ENCODE peak calls at places on chromosomes 6 and 20, in nine cellular contexts. U, G, C, N, F, D, E, A and M are unnamed samples.

GRCh38 chr6:151494235-151494950 is 576 bp downstream of the CCDC170 start:
- DNase-seq in C (peak), N (peak), E (peak), U (peak), D (no peak), A (peak), F (peak), G (peak), M (no peak)

GRCh38 chr6:109420751-109421150 is 19.7 kb downstream of the PPIL6 start:
- DNase-seq in D (no peak), E (no peak), F (no peak), A (peak), C (no peak), U (no peak), G (no peak), N (no peak), M (no peak)

GRCh38 chr20:34385464-34385863 is 22.4 kb downstream of the ITCH start:
- DNase-seq in F (no peak), D (no peak), A (no peak), U (no peak), N (no peak), E (no peak), C (no peak), G (no peak), M (no peak)

GRCh38 chr20:63860325-63861051 is 810 bp upstream of the ABHD16B start:
- DNase-seq in C (no peak), D (no peak), U (no peak), A (no peak), F (peak), N (no peak), E (peak), G (no peak), M (no peak)

GRCh38 chr6:14452567-14453527 is 335.3 kb downstream of the CD83 start:
- DNase-seq in D (peak), A (no peak), C (no peak), U (no peak), F (no peak), E (no peak), G (no peak), N (no peak), M (no peak)

GRCh38 chr6:81844686-81845085 is 92.2 kb upstream of the TENT5A start:
- DNase-seq in G (no peak), E (no peak), F (no peak), N (no peak), U (no peak), D (no peak), C (no peak), A (no peak), M (peak)

GRCh38 chr6:39829331-39829730 is 37.2 kb downstream of the DAAM2 start:
- DNase-seq in C (no peak), U (no peak), E (no peak), N (no peak), G (no peak), A (no peak), D (no peak), F (no peak), M (no peak)

GRCh38 chr20:62812907-62813200 is 4.0 kb upstream of the COL9A3 start:
- DNase-seq in A (no peak), C (no peak), U (no peak), N (no peak), G (no peak), F (no peak), D (no peak), E (no peak), M (no peak)

GRCh38 chr6:305371-306206 is 13.3 kb downstream of the DUSP22 start:
- DNase-seq in D (no peak), U (no peak), G (no peak), A (peak), C (no peak), F (no peak), N (no peak), E (no peak), M (no peak)

GRCh38 chr6:16559091-16559490 is 202.2 kb downstream of the ATXN1 start:
- DNase-seq in N (no peak), D (no peak), C (no peak), F (no peak), A (no peak), U (no peak), E (no peak), G (no peak), M (peak)

GRCh38 chr6:134175532-134176282 is 123.3 kb upstream of the SLC2A12 start:
- DNase-seq in D (no peak), N (peak), G (peak), C (peak), A (peak), F (peak), U (peak), E (peak), M (peak)

GRCh38 chr6:137351890-137352289 is 132.7 kb upstream of the IFNGR1 start:
- DNase-seq in C (no peak), D (no peak), E (no peak), F (no peak), U (no peak), A (no peak), N (no peak), G (peak), M (no peak)

GRCh38 chr6:80638222-80639055 is 532.0 kb downstream of the BCKDHB start:
- DNase-seq in E (peak), N (no peak), C (peak), A (peak), U (peak), F (peak), D (no peak), G (peak), M (peak)

GRCh38 chr6:99024089-99024488 is 76.3 kb upstream of the FBXL4 start:
- DNase-seq in A (no peak), N (no peak), E (no peak), F (no peak), D (no peak), C (no peak), U (no peak), G (no peak), M (no peak)

GRCh38 chr20:59308493-59309201 is 8.2 kb downstream of the EDN3 start:
- DNase-seq in U (no peak), E (no peak), G (no peak), N (no peak), C (no peak), F (no peak), D (no peak), A (no peak), M (no peak)

GRCh38 chr20:11204926-11205768 is 531.3 kb upstream of the JAG1 start:
- DNase-seq in C (peak), D (peak), A (peak), F (peak), U (peak), N (peak), G (peak), E (peak), M (peak)

GRCh38 chr6:38239719-38240451 is 399.8 kb downstream of the BTBD9 start:
- DNase-seq in C (no peak), U (no peak), F (no peak), D (no peak), N (no peak), A (peak), G (no peak), E (no peak), M (no peak)

GRCh38 chr20:44247676-44248419 is 740 bp downstream of the GDAP1L1 start:
- DNase-seq in C (peak), U (no peak), F (no peak), D (no peak), G (peak), E (no peak), A (peak), N (peak), M (peak)

GRCh38 chr20:58906894-58907293 is 54.4 kb downstream of the GNAS start:
- DNase-seq in G (no peak), C (no peak), F (no peak), A (peak), N (no peak), D (peak), U (no peak), E (no peak), M (peak)

GRCh38 chr6:42618686-42619085 is 54.9 kb downstream of the UBR2 start:
- DNase-seq in A (peak), E (no peak), C (no peak), N (no peak), G (no peak), F (no peak), D (no peak), U (no peak), M (no peak)

GRCh38 chr6:134057478-134057877 is 5.1 kb upstream of the SLC2A12 start:
- DNase-seq in N (no peak), U (no peak), G (no peak), D (no peak), E (no peak), C (no peak), A (peak), F (no peak), M (no peak)

GRCh38 chr20:62522748-62523396 is 47.1 kb upstream of the GATA5 start:
- DNase-seq in U (no peak), A (no peak), F (no peak), E (no peak), C (peak), N (no peak), D (no peak), G (no peak), M (no peak)

DNA sequence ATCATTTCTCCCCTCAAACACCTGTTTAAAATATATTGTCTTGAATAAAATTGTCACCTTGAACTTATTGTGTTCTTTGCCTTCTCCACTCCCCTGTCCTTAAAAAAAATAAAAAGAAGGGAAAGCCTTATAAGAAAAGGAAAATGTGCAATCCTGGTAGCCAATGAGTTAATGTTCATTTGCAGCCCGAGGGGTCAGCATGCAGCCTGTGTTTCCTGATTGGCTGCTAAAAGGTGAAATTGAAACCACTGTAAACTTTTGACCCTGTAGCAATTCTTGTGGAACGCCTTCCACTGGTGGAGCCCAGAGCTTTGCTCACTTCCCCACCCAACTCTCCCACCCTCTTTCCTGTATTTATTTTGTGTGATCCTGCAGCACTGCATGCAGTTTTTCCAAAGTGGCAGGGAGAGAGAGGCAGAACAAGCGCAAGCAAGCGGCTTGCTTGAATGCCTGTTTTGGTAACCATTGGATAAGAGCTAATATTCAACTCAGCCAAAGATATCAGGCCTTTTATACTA is 74.9 kb downstream of the NCOA3 start:
- DNase-seq in C (peak), U (peak), E (peak), G (peak), D (peak), N (peak), F (peak), A (peak), M (peak)
- H3K4me3 ChIP-seq in C (no peak), U (no peak), E (peak), G (peak), D (no peak), N (no peak), F (peak), A (no peak), M (peak)

DNA sequence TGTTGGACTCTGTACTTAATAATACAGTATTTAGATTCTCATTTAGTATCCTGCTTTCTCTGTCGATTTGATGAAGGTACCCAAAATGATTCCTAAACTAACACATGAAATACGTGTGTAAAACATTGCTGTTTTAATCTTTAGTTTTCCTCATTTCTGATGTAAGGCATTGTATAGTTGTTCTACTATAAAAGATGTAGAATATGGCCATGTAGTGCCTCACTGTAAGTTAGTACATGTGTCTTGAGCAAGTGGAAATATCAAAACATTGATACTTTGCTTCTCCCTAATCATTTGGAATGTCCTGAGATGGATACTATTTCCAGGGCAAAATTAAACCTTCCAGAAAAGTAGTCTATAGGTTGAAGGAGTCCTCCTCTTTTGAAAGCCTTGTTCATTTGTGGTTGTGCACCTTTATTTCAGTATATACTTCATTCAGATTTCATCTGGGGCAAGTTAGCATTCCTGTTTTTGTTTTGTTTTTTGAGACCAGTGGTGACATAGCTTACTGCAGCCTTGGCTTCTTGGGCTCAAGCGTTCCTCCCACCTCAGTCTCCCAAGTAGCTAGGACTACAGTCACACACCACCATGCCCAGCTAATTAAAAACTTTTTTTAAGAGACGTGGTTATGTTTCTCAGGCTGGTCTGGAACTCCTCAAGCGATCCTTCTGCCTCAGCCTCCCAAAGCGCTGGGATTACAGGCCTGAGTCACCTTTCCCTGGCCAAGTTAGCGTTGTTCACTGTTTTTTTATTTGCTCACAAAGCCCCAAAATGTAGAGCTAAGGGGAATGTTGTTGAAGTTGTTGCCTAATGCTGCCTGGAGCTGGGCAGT is 11.6 kb downstream of the SRSF3 start:
- DNase-seq in N (no peak), C (no peak), D (no peak), A (no peak), E (no peak), U (no peak), F (no peak), G (no peak), M (no peak)
- TF ChIP-seq CTCF in N (no peak), C (peak), D (no peak), A (peak), E (no peak), U (no peak), F (no peak), G (no peak), M (peak)

GRCh38 chr6:169253745-169254238 is at the start of gene THBS2:
- DNase-seq in F (no peak), E (no peak), C (no peak), N (no peak), D (no peak), G (no peak), U (peak), A (peak), M (peak)

GRCh38 chr6:169253341-169253740 is 305 bp downstream of the THBS2 start:
- DNase-seq in F (no peak), E (no peak), A (no peak), U (no peak), N (no peak), G (no peak), C (no peak), D (no peak), M (peak)

GRCh38 chr6:169251822-169252804 is 1.5 kb downstream of the THBS2 start:
- DNase-seq in A (no peak), N (no peak), C (no peak), G (no peak), F (no peak), D (no peak), U (no peak), E (no peak), M (no peak)

GRCh38 chr6:169251371-169251802 is 2.3 kb downstream of the THBS2 start:
- DNase-seq in A (no peak), G (no peak), C (no peak), D (no peak), N (no peak), F (no peak), E (no peak), U (no peak), M (no peak)

GRCh38 chr6:169252805-169253189 is 849 bp downstream of the THBS2 start:
- DNase-seq in G (no peak), U (no peak), N (no peak), D (no peak), E (no peak), F (peak), A (no peak), C (no peak), M (peak)
- H3K4me3 ChIP-seq in G (no peak), U (peak), N (peak), D (no peak), E (peak), F (peak), A (no peak), C (peak), M (peak)

GRCh38 chr20:31788578-31788977 is 30.6 kb upstream of the MYLK2 start:
- DNase-seq in A (no peak), U (no peak), C (no peak), E (no peak), G (no peak), N (peak), F (no peak), D (no peak), M (no peak)
- TF ChIP-seq CTCF in A (no peak), U (no peak), C (peak), E (no peak), G (peak), N (no peak), F (no peak), D (peak), M (peak)

GRCh38 chr6:33585403-33586107 is 5.5 kb upstream of the BAK1 start:
- DNase-seq in C (peak), N (peak), G (peak), D (no peak), E (peak), U (peak), F (peak), A (peak), M (peak)
- H3K4me3 ChIP-seq in C (no peak), N (no peak), G (no peak), D (no peak), E (no peak), U (peak), F (no peak), A (no peak), M (no peak)

GRCh38 chr20:1881240-1881835 is 13.9 kb upstream of the SIRPA start:
- DNase-seq in F (no peak), U (no peak), A (no peak), E (peak), G (no peak), C (no peak), N (no peak), D (no peak), M (no peak)
- TF ChIP-seq CTCF in F (no peak), U (no peak), A (no peak), E (peak), G (no peak), C (no peak), N (no peak), D (no peak), M (no peak)

GRCh38 chr6:143901885-143902708 is 37.8 kb downstream of the ZC2HC1B start:
- DNase-seq in A (no peak), D (no peak), C (no peak), F (no peak), E (no peak), N (peak), U (peak), G (no peak), M (peak)
- H3K4me3 ChIP-seq in A (no peak), D (no peak), C (no peak), F (no peak), E (no peak), N (no peak), U (no peak), G (no peak), M (no peak)

DNA sequence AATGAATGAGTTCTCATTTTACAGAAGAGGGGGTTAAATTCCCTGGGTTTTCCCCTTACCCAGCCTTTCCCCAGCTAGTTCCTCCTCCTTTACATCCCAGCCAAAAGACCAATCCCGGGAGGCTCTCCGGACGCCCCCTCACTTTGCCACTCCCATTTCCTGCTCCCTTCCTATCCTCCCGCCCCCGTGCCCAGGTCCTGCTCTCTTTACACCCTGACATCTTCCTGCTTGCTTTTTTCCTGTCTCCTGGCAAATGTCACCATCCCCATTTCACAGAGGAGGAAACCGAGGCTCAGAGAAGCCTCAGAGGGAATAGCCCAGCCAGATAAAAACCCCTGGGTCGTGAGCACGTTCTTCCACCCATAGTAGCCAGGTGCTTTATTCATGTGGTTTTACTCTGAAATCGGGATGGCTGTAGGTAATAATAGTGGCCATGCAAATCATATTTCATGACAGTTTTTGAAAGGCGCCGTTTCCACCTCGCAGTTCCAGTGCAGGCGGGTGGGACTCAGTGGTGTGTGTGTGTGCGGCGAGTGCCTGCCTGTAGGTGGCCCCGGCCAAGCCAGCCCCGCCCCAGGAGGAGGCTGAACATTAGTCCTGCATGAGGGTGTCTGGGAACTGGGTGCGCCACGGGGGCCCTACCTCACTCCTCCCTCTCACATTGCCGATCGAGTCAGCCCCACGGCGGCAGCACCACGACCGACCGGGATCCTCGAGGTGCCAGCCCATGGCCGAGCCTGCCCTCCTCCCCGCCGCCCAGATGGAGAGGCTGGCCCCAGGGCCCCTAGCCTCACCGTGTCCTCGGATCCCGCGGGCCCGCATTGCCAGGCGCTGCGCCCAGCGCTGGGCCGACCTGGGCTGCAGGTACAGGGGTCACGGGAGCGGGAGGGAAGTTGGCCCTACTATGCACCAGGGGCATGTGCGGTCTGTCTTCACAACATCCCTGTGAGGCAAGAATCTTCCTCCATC is at the start of gene ARHGAP40:
- DNase-seq in G (peak), U (no peak), D (no peak), F (peak), N (no peak), A (peak), C (peak), E (no peak), M (no peak)
- TF ChIP-seq CTCF in G (peak), U (no peak), D (no peak), F (no peak), N (no peak), A (peak), C (peak), E (no peak), M (peak)

GRCh38 chr20:31972481-31973386 is 4.8 kb downstream of the XKR7 start:
- DNase-seq in C (no peak), N (no peak), U (no peak), F (no peak), A (no peak), E (no peak), D (no peak), G (no peak), M (no peak)

GRCh38 chr20:31962741-31963140 is 5.2 kb upstream of the XKR7 start:
- DNase-seq in U (no peak), N (no peak), D (no peak), C (peak), G (no peak), F (no peak), A (no peak), E (no peak), M (no peak)

GRCh38 chr20:31966991-31967655 is 828 bp upstream of the XKR7 start:
- DNase-seq in A (no peak), G (no peak), E (no peak), D (no peak), U (no peak), N (no peak), F (no peak), C (peak), M (no peak)

GRCh38 chr20:31968299-31969126 is 562 bp downstream of the XKR7 start:
- DNase-seq in U (peak), C (peak), A (peak), F (peak), G (peak), N (peak), E (peak), D (no peak), M (peak)

DNA sequence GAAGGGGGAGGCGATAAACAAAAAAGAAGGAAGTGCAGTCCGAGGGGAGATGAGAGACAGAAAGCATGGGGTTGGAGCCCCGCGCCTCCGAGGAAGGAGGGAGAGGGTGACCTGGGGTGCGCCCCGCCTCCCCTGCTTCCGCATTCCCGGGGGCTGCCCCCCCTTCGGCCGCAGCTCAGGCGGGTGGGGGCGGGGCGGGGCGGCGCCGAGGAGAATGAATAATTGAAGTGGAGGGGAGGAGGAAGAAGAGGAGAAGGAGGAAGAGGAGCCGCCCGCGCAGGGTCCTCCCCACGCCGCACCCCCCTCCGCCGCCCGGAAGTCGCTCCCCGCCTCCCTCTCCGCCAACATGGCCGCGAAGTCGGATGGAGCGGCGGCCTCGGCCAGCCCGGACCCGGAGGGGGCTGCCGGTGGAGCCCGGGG is at the start of gene XKR7:
- DNase-seq in U (no peak), C (peak), D (no peak), G (no peak), F (peak), A (no peak), E (no peak), N (no peak), M (no peak)
- H3K4me3 ChIP-seq in U (no peak), C (peak), D (no peak), G (no peak), F (peak), A (no peak), E (no peak), N (peak), M (no peak)

GRCh38 chr6:159862103-159862502 is 28.7 kb upstream of the MAS1 start:
- DNase-seq in D (no peak), F (no peak), C (no peak), A (no peak), G (no peak), N (no peak), U (no peak), E (no peak), M (no peak)
- TF ChIP-seq CTCF in D (no peak), F (no peak), C (no peak), A (no peak), G (no peak), N (no peak), U (no peak), E (no peak), M (no peak)